ENCODE peak calls at places on chromosomes 11 and 22, in five cellular contexts. Q is tibial artery, M is stomach, D is RWPE2, F is OCI-LY7. N is an unnamed sample. For H3K4me1, the result is how much of the 10 kb centered on the place peaks cover.

GRCh38 chr22:46967445-46968358 is 205.3 kb downstream of the TBC1D22A start:
- DNase-seq in Q (no peak), M (peak), D (no peak), F (no peak), N (no peak)

GRCh38 chr22:44019846-44020245 is 4.3 kb upstream of the PARVB start:
- DNase-seq in Q (no peak), M (no peak), D (no peak), F (no peak), N (no peak)

GRCh38 chr11:70468256-70469230 is 70.2 kb downstream of the CTTN start:
- DNase-seq in Q (no peak), M (no peak), D (no peak), F (no peak), N (no peak)

GRCh38 chr22:45221201-45221600 is 19.5 kb downstream of the KIAA0930 start:
- DNase-seq in Q (no peak), M (no peak), D (no peak), F (no peak), N (no peak)

GRCh38 chr22:46405925-46406324 is 70.4 kb downstream of the TRMU start:
- DNase-seq in Q (no peak), M (no peak), D (no peak), F (no peak), N (no peak)

GRCh38 chr22:47802446-47802845 is 1040.0 kb downstream of the TBC1D22A start:
- DNase-seq in Q (no peak), M (no peak), D (no peak), F (no peak), N (no peak)

GRCh38 chr11:86588566-86589090 is 83.8 kb downstream of the ME3 start:
- DNase-seq in Q (no peak), M (no peak), D (no peak), F (no peak), N (no peak)

GRCh38 chr11:67452141-67452952 is at the start of gene GPR152:
- DNase-seq in Q (no peak), M (peak), D (peak), F (no peak), N (no peak)

GRCh38 chr11:90187839-90188238 is 35.0 kb downstream of the CHORDC1 start:
- DNase-seq in Q (no peak), M (no peak), D (no peak), F (no peak), N (no peak)

GRCh38 chr11:1785749-1786261 is 22.1 kb upstream of the CTSD start:
- DNase-seq in Q (no peak), M (no peak), D (no peak), F (no peak), N (no peak)

GRCh38 chr11:114511538-114511937 is 48.1 kb downstream of the NXPE1 start:
- DNase-seq in Q (no peak), M (no peak), D (no peak), F (no peak), N (no peak)

GRCh38 chr11:65779919-65780769 is 632 bp downstream of the AP5B1 start:
- DNase-seq in Q (peak), M (peak), D (peak), F (peak), N (no peak)

DNA sequence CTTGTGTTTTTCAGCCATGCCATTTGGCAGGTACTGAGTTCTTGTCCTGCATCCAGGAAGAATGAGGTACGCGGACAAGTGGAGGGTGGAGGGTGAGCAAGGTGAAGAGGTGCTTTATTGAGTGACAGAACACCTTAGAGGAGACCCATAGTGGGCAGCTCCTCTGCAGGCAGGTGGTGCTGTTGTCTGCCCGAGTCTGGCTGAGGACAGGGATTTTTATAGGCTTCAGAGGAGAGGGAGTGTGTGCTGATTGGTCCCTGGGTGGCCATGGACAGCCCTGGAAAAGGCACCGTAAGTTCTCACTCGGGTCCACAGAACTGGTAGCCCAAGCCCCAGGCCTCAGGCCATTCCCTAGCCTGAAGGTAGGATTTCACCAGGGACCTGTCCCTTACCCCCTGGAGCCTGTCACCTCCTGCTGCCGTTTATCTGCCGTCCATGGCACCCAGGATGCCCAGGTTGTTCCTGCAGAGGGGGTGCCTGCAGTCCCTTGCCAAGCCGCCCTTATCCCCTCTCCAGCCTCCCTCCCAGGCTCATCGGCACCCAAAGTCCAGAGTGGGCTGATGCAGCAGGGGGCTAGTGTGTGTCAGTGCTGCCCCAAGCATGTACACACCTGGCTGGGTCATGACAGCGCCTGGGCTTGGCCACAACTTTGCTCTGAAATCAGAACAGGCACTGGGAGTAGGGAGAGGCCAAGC is 213.6 kb downstream of the LRRC4C start:
- DNase-seq in Q (no peak), M (no peak), D (peak), F (no peak), N (no peak)
- TF ChIP-seq CTCF in Q (no peak), M (no peak), D (no peak), F (no peak), N (no peak)

DNA sequence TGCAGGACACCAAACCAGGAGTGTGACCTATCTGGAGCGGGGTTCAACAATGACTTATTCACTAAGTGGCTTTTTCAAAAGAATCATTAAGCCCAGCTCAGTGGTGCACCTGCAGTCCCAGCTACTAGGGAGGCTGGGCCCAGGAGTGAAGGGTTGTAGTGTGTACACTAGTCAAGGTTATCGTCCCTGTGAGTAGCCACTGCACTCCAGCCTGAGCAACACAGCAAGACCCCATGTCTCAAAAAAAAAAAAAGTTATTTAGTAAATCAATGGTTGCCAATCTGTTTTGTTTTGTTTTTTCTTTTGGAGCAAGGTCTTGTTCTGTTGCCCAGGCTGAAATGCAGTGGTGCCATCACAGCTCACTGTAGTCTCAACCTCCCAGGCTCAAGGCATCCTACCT is 7.9 kb downstream of the RHOG start:
- DNase-seq in Q (no peak), M (no peak), D (no peak), F (no peak), N (no peak)
- H3K4me1 ChIP-seq in Q (under half), M (half or more), D (under half), F (under half), N (under half)

DNA sequence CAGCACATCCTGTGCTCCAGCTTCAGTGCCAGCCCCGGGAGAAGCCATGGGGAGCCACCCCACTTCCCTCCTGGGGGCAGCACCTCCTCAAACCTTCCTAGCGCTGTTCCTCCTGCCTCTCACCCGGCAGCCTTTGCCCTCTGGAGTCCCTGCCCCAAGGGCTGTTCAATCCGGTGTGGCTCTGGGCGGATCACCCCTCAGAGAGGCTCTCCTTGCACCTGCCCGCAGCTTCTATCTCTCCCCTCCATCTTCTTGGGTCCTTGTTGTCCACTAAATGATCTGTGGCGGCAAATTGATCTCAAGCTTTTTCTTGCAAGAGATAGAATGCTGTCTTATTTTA is 18.1 kb upstream of the CDKN1C start:
- DNase-seq in Q (no peak), M (no peak), D (no peak), F (no peak), N (no peak)
- H3K4me3 ChIP-seq in Q (no peak), M (peak), D (peak), F (no peak), N (peak)

DNA sequence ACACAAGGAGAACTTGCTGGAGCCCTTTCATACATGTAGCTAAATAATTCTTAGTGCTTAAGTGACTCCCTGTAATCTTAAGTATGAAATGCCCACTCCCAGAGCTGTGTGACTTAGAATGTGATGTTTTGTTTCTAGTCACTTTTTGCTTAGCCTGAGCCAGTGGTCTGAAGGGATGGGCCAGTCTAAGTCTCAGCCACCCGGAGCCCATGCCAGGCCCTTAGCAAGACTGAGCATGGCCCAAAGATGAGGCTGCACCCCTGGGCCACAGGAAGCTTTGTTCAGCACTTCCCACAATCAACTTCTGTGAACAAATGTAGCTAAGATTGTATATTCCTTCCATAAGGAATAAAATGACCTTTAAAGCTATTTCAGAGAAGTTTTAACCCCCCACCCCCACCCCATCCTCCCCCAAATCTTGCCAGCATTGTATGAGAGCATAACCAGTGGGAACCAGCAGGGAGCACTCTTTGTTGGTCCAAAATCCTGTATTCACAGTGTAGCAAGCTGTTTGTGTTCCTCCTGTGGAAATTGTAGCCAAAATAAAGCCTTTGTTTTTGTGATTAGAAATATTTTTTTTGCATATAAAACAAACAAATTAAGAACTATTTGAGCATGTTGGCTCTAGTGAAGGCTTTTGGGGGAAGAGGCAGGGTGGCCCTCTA is 73.8 kb upstream of the GAL start:
- DNase-seq in Q (no peak), M (no peak), D (no peak), F (no peak), N (no peak)
- TF ChIP-seq CTCF in Q (no peak), M (no peak), D (peak), F (peak), N (no peak)

GRCh38 chr22:25018009-25018408 is 65.5 kb downstream of the KIAA1671 start:
- DNase-seq in Q (no peak), M (no peak), D (no peak), F (no peak), N (no peak)
- H3K4me1 ChIP-seq in Q (under half), M (under half), D (under half), F (under half), N (under half)

DNA sequence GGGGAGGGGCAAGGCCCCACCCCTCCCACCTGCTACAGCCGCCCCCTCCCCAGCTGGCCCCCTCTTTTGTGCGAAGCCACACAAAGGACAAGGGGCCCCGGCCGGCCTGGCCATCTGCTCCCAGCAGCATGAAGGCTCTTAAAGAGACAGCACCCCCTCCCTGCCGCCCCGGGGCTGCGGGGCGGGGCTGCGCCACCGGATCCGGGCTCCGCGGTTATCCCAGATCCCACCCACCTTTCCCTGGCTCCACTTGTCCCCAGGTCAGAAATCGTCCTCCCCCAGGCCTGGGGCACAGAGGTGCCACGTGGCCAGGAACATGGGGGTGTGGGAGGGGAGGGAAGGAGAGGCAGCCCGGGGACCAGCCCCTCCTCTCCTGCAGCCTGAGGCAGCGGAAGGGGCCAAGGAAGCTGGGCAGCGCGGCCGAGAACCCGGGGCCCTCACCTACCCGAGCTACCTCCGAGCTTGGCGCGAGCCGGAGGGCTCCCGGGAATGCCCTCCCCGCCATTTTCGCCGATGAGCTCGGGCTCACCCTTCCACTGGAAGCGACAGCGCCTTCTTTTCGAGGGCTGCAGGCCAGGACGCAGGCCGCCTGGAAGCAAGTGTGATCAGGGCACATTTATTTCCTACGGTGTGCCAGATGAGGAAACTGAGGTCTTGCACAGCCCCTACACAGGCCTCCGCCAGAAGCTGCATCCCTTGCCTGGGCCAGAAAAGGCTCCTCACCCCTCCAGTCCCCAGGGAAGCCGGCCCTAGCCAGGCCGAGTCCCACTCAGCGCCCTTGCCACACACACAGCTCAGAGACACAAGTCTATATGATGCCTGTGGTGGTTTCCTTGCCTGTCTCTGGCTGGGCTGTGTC is 2.5 kb upstream of the RCOR2 start:
- DNase-seq in Q (no peak), M (peak), D (no peak), F (no peak), N (no peak)
- H3K4me3 ChIP-seq in Q (peak), M (peak), D (no peak), F (no peak), N (peak)

DNA sequence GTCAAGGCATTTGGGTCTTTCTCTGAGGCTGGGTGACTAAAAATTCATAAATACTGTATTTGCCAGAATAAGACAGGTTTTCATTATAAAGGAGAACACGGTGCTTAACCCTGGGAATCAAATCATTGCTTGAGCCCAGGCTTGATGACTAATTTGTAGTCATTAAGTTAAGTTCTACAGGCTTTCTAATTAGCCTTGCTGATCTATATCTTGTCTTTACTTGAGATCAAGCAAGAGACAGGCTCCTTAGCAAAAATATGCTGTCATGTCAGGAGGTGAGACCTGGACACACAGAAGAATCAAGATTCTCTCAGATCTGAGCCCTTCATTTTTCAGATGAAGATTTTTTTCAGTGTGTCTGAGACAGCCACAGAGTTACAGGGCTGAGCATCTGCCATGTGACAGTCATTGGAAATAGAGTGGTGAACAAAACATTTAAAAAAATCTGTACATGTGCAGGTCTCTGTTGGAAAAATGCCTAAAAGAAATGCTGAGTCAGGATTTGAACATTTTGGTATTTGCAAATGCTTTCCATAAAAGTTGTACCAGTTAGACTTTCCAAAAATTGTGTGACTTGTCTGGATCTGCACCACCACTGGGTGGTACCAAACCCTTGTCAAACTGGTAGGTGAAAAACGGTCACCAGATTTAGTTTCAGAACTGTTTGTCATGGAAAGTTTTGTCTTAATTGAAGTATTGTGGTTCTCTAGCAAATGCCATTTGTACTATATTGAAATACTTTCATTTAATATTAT is 14.7 kb downstream of the ACAT1 start:
- DNase-seq in Q (no peak), M (no peak), D (no peak), F (peak), N (no peak)
- TF ChIP-seq CTCF in Q (no peak), M (no peak), D (no peak), F (peak), N (no peak)

DNA sequence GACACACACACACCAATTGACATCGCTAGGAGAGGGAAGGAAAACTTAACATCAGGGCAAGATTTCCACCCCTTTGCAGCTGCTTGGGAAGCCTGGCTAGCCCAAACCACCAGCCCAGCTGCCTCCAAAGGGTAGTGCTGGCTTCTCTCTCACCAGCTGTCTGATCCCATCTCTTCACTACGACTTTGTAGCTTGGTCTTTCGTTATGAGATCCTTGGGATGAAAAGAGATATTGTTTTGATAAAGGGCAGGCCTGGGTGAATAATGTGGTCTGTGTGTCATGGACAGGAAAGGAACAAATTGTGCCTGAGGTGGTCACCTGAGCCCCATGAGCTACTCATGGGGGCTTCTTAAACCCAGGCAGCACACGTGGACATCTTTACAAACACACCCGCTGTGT is 101.9 kb downstream of the ARL14EP start:
- DNase-seq in Q (no peak), M (no peak), D (no peak), F (no peak), N (no peak)
- H3K4me1 ChIP-seq in Q (under half), M (under half), D (under half), F (under half), N (under half)

GRCh38 chr11:76791861-76792260 is 8.7 kb downstream of the TSKU start:
- DNase-seq in Q (no peak), M (peak), D (peak), F (no peak), N (no peak)

GRCh38 chr11:76788661-76789442 is 5.7 kb downstream of the TSKU start:
- DNase-seq in Q (peak), M (peak), D (peak), F (no peak), N (no peak)

GRCh38 chr11:76789443-76789719 is 6.2 kb downstream of the TSKU start:
- DNase-seq in Q (no peak), M (no peak), D (peak), F (no peak), N (no peak)

GRCh38 chr11:76787911-76788596 is 4.9 kb downstream of the TSKU start:
- DNase-seq in Q (peak), M (no peak), D (no peak), F (no peak), N (no peak)

DNA sequence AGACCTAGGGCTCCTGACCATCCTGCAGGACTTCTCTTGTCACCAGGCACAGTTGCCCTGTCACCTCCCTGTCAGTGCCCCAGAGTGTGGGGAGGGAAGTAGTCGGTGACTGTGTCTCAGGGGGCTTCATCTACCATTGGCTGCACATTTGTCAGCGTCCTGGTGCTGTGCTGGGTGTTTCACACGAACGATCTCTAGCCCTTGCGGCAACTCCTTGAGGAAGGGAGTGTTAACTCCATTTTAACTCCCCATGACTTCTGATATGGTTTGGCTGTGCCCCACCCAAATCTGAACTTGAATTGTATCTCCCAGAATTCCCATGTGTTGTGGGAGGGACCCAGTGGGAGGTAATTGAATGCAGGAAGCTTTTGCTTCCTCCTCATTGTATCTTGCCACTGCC is 7.1 kb downstream of the TSKU start:
- DNase-seq in Q (peak), M (no peak), D (peak), F (no peak), N (no peak)
- H3K4me3 ChIP-seq in Q (no peak), M (no peak), D (no peak), F (no peak), N (no peak)

GRCh38 chr11:107606122-107606521 is 15.2 kb downstream of the ELMOD1 start:
- DNase-seq in Q (no peak), M (no peak), D (no peak), F (no peak), N (no peak)
- TF ChIP-seq CTCF in Q (no peak), M (no peak), D (no peak), F (peak), N (no peak)

N was measured in esophagus squamous epithelium.